ENCODE peak calls at places on chromosomes 5 and 9, in ten cellular contexts. One of them, this sample, is unnamed.

GRCh38 chr5:125696762-125697161 is 726.4 kb upstream of the GRAMD2B start:
- DNase-seq in adrenal gland: no peak
- DNase-seq in LNCaP clone FGC: no peak
- DNase-seq in EH: peak
- DNase-seq in glutamatergic neuron: no peak
- DNase-seq in NCI-H1092: no peak
- DNase-seq in gastrocnemius medialis: peak
- DNase-seq in A549: no peak
- DNase-seq in suprapubic skin: no peak
- DNase-seq in hippocampal formation: no peak
- DNase-seq in this sample: no peak

GRCh38 chr5:180792287-180792964 is 10.2 kb downstream of the MGAT1 start:
- DNase-seq in gastrocnemius medialis: no peak
- DNase-seq in A549: no peak
- DNase-seq in hippocampal formation: no peak
- DNase-seq in NCI-H1092: no peak
- DNase-seq in glutamatergic neuron: no peak
- DNase-seq in adrenal gland: no peak
- DNase-seq in EH: no peak
- DNase-seq in suprapubic skin: no peak
- DNase-seq in LNCaP clone FGC: no peak
- DNase-seq in this sample: no peak

GRCh38 chr9:100587375-100587774 is 9.5 kb downstream of the CAVIN4 start:
- DNase-seq in LNCaP clone FGC: no peak
- DNase-seq in hippocampal formation: no peak
- DNase-seq in NCI-H1092: no peak
- DNase-seq in A549: no peak
- DNase-seq in gastrocnemius medialis: no peak
- DNase-seq in adrenal gland: no peak
- DNase-seq in EH: peak
- DNase-seq in glutamatergic neuron: no peak
- DNase-seq in suprapubic skin: no peak
- DNase-seq in this sample: no peak

GRCh38 chr5:122847687-122848081 is 2.3 kb downstream of the SNX24 start:
- DNase-seq in gastrocnemius medialis: no peak
- DNase-seq in glutamatergic neuron: no peak
- DNase-seq in EH: no peak
- DNase-seq in LNCaP clone FGC: no peak
- DNase-seq in hippocampal formation: no peak
- DNase-seq in adrenal gland: no peak
- DNase-seq in NCI-H1092: no peak
- DNase-seq in A549: no peak
- DNase-seq in suprapubic skin: no peak
- DNase-seq in this sample: no peak

GRCh38 chr5:3377831-3378230 is 217.8 kb upstream of the IRX1 start:
- DNase-seq in glutamatergic neuron: no peak
- DNase-seq in EH: no peak
- DNase-seq in LNCaP clone FGC: no peak
- DNase-seq in gastrocnemius medialis: no peak
- DNase-seq in suprapubic skin: peak
- DNase-seq in adrenal gland: no peak
- DNase-seq in A549: no peak
- DNase-seq in NCI-H1092: no peak
- DNase-seq in hippocampal formation: no peak
- DNase-seq in this sample: no peak

GRCh38 chr5:39005566-39006232 is 68.5 kb downstream of the RICTOR start:
- DNase-seq in glutamatergic neuron: no peak
- DNase-seq in EH: peak
- DNase-seq in NCI-H1092: no peak
- DNase-seq in suprapubic skin: no peak
- DNase-seq in gastrocnemius medialis: no peak
- DNase-seq in LNCaP clone FGC: no peak
- DNase-seq in A549: peak
- DNase-seq in adrenal gland: no peak
- DNase-seq in hippocampal formation: peak
- DNase-seq in this sample: no peak

GRCh38 chr5:51156838-51157237 is 226.4 kb upstream of the ISL1 start:
- DNase-seq in EH: no peak
- DNase-seq in LNCaP clone FGC: no peak
- DNase-seq in hippocampal formation: no peak
- DNase-seq in gastrocnemius medialis: no peak
- DNase-seq in glutamatergic neuron: no peak
- DNase-seq in NCI-H1092: no peak
- DNase-seq in adrenal gland: no peak
- DNase-seq in A549: no peak
- DNase-seq in suprapubic skin: no peak
- DNase-seq in this sample: no peak

GRCh38 chr9:126927419-126927818 is 12.8 kb downstream of the RALGPS1 start:
- DNase-seq in gastrocnemius medialis: no peak
- DNase-seq in suprapubic skin: no peak
- DNase-seq in glutamatergic neuron: no peak
- DNase-seq in adrenal gland: no peak
- DNase-seq in NCI-H1092: peak
- DNase-seq in LNCaP clone FGC: no peak
- DNase-seq in A549: no peak
- DNase-seq in hippocampal formation: no peak
- DNase-seq in EH: no peak
- DNase-seq in this sample: no peak

GRCh38 chr5:149829954-149830353 is 99.8 kb downstream of the PPARGC1B start:
- DNase-seq in gastrocnemius medialis: no peak
- DNase-seq in glutamatergic neuron: no peak
- DNase-seq in suprapubic skin: no peak
- DNase-seq in adrenal gland: no peak
- DNase-seq in LNCaP clone FGC: no peak
- DNase-seq in A549: peak
- DNase-seq in NCI-H1092: peak
- DNase-seq in EH: no peak
- DNase-seq in hippocampal formation: no peak
- DNase-seq in this sample: no peak

GRCh38 chr9:134393582-134394280 is 67.5 kb downstream of the RXRA start:
- DNase-seq in gastrocnemius medialis: no peak
- DNase-seq in NCI-H1092: no peak
- DNase-seq in adrenal gland: no peak
- DNase-seq in A549: no peak
- DNase-seq in hippocampal formation: no peak
- DNase-seq in glutamatergic neuron: no peak
- DNase-seq in EH: no peak
- DNase-seq in LNCaP clone FGC: no peak
- DNase-seq in suprapubic skin: no peak
- DNase-seq in this sample: no peak

GRCh38 chr9:127131871-127132270 is 9.4 kb upstream of the ANGPTL2 start:
- DNase-seq in glutamatergic neuron: no peak
- DNase-seq in suprapubic skin: no peak
- DNase-seq in A549: no peak
- DNase-seq in hippocampal formation: no peak
- DNase-seq in LNCaP clone FGC: no peak
- DNase-seq in EH: peak
- DNase-seq in gastrocnemius medialis: peak
- DNase-seq in adrenal gland: no peak
- DNase-seq in NCI-H1092: no peak
- DNase-seq in this sample: no peak

GRCh38 chr5:38738898-38739743 is 106.7 kb upstream of the OSMR start:
- DNase-seq in LNCaP clone FGC: no peak
- DNase-seq in adrenal gland: no peak
- DNase-seq in glutamatergic neuron: no peak
- DNase-seq in hippocampal formation: no peak
- DNase-seq in NCI-H1092: no peak
- DNase-seq in EH: peak
- DNase-seq in A549: no peak
- DNase-seq in suprapubic skin: no peak
- DNase-seq in gastrocnemius medialis: no peak
- DNase-seq in this sample: no peak

GRCh38 chr9:68740561-68740960 is 35.5 kb downstream of the PIP5K1B start:
- DNase-seq in glutamatergic neuron: no peak
- DNase-seq in EH: no peak
- DNase-seq in suprapubic skin: no peak
- DNase-seq in hippocampal formation: no peak
- DNase-seq in gastrocnemius medialis: no peak
- DNase-seq in LNCaP clone FGC: peak
- DNase-seq in NCI-H1092: no peak
- DNase-seq in adrenal gland: no peak
- DNase-seq in A549: no peak
- DNase-seq in this sample: no peak

GRCh38 chr5:132766020-132766805 is 10.8 kb downstream of the SEPTIN8 start:
- DNase-seq in glutamatergic neuron: no peak
- DNase-seq in NCI-H1092: no peak
- DNase-seq in gastrocnemius medialis: no peak
- DNase-seq in adrenal gland: no peak
- DNase-seq in hippocampal formation: no peak
- DNase-seq in A549: no peak
- DNase-seq in EH: no peak
- DNase-seq in suprapubic skin: no peak
- DNase-seq in LNCaP clone FGC: no peak
- DNase-seq in this sample: peak

GRCh38 chr5:72556351-72557146 is 49.3 kb upstream of the ZNF366 start:
- DNase-seq in hippocampal formation: peak
- DNase-seq in suprapubic skin: peak
- DNase-seq in A549: peak
- DNase-seq in adrenal gland: peak
- DNase-seq in NCI-H1092: peak
- DNase-seq in glutamatergic neuron: peak
- DNase-seq in gastrocnemius medialis: peak
- DNase-seq in LNCaP clone FGC: no peak
- DNase-seq in EH: peak
- DNase-seq in this sample: peak

GRCh38 chr5:35031276-35031675 is 16.5 kb downstream of the AGXT2 start:
- DNase-seq in A549: no peak
- DNase-seq in adrenal gland: no peak
- DNase-seq in EH: peak
- DNase-seq in glutamatergic neuron: no peak
- DNase-seq in suprapubic skin: no peak
- DNase-seq in gastrocnemius medialis: no peak
- DNase-seq in hippocampal formation: no peak
- DNase-seq in LNCaP clone FGC: no peak
- DNase-seq in NCI-H1092: no peak
- DNase-seq in this sample: no peak

GRCh38 chr9:86591472-86591871 is 237.3 kb upstream of the TUT7 start:
- DNase-seq in suprapubic skin: no peak
- DNase-seq in gastrocnemius medialis: no peak
- DNase-seq in NCI-H1092: no peak
- DNase-seq in A549: no peak
- DNase-seq in glutamatergic neuron: no peak
- DNase-seq in LNCaP clone FGC: no peak
- DNase-seq in hippocampal formation: no peak
- DNase-seq in EH: no peak
- DNase-seq in adrenal gland: no peak
- DNase-seq in this sample: no peak

GRCh38 chr5:73796164-73797141 is 170.5 kb downstream of the ARHGEF28 start:
- DNase-seq in glutamatergic neuron: no peak
- DNase-seq in gastrocnemius medialis: no peak
- DNase-seq in NCI-H1092: no peak
- DNase-seq in EH: peak
- DNase-seq in A549: peak
- DNase-seq in hippocampal formation: no peak
- DNase-seq in LNCaP clone FGC: no peak
- DNase-seq in adrenal gland: peak
- DNase-seq in suprapubic skin: no peak
- DNase-seq in this sample: no peak

GRCh38 chr9:87861332-87861731 is 21.3 kb upstream of the SPATA31E1 start:
- DNase-seq in adrenal gland: no peak
- DNase-seq in NCI-H1092: no peak
- DNase-seq in EH: no peak
- DNase-seq in glutamatergic neuron: no peak
- DNase-seq in hippocampal formation: no peak
- DNase-seq in gastrocnemius medialis: no peak
- DNase-seq in suprapubic skin: no peak
- DNase-seq in A549: no peak
- DNase-seq in LNCaP clone FGC: no peak
- DNase-seq in this sample: no peak

GRCh38 chr5:179799644-179799973 is 5.8 kb downstream of the LTC4S start:
- DNase-seq in NCI-H1092: no peak
- DNase-seq in suprapubic skin: no peak
- DNase-seq in LNCaP clone FGC: no peak
- DNase-seq in adrenal gland: no peak
- DNase-seq in gastrocnemius medialis: no peak
- DNase-seq in EH: no peak
- DNase-seq in hippocampal formation: no peak
- DNase-seq in glutamatergic neuron: no peak
- DNase-seq in A549: no peak
- DNase-seq in this sample: no peak